ENCODE peak calls at places on chromosomes 7 and 10, in six cellular contexts. P, S, Y, W, U and T are unnamed samples.

GRCh38 chr7:127752829-127753228 is 100.8 kb downstream of the SND1 start:
- DNase-seq in P (no peak), S (no peak), Y (no peak), W (no peak), U (no peak), T (no peak)

GRCh38 chr7:97024209-97025129 is at the start of gene DLX5:
- DNase-seq in P (no peak), S (peak), Y (no peak), W (no peak), U (no peak), T (no peak)

GRCh38 chr7:47438411-47439029 is 143.4 kb downstream of the TNS3 start:
- DNase-seq in P (no peak), S (no peak), Y (no peak), W (no peak), U (no peak), T (no peak)

GRCh38 chr10:17673517-17674051 is 29.6 kb downstream of the STAM start:
- DNase-seq in P (no peak), S (peak), Y (no peak), W (peak), U (no peak), T (no peak)

GRCh38 chr7:130113887-130114286 is 43.6 kb downstream of the KLHDC10 start:
- DNase-seq in P (no peak), S (peak), Y (no peak), W (no peak), U (no peak), T (no peak)

GRCh38 chr10:108327706-108328105 is 1163.2 kb upstream of the SORCS1 start:
- DNase-seq in P (no peak), S (no peak), Y (no peak), W (no peak), U (no peak), T (no peak)

GRCh38 chr10:45443101-45444009 is 69.3 kb downstream of the ALOX5 start:
- DNase-seq in P (no peak), S (no peak), Y (no peak), W (no peak), U (no peak), T (no peak)

GRCh38 chr10:44761076-44761475 is 150.1 kb upstream of the TMEM72 start:
- DNase-seq in P (no peak), S (no peak), Y (no peak), W (no peak), U (no peak), T (no peak)

GRCh38 chr7:159247910-159248309 is 103.2 kb upstream of the VIPR2 start:
- DNase-seq in P (no peak), S (no peak), Y (no peak), W (no peak), U (no peak), T (no peak)

GRCh38 chr7:133859871-133860427 is 267.2 kb upstream of the LRGUK start:
- DNase-seq in P (no peak), S (no peak), Y (no peak), W (no peak), U (no peak), T (no peak)

GRCh38 chr10:119849031-119849789 is 23.4 kb downstream of the MCMBP start:
- DNase-seq in P (no peak), S (no peak), Y (no peak), W (no peak), U (no peak), T (no peak)

GRCh38 chr7:43872401-43873165 is 3.3 kb upstream of the MRPS24 start:
- DNase-seq in P (no peak), S (no peak), Y (no peak), W (peak), U (no peak), T (no peak)

GRCh38 chr10:93462881-93463280 is 19.3 kb downstream of the MYOF start:
- DNase-seq in P (peak), S (no peak), Y (no peak), W (no peak), U (no peak), T (no peak)

GRCh38 chr10:93542358-93542791 is 24.1 kb upstream of the FFAR4 start:
- DNase-seq in P (no peak), S (no peak), Y (no peak), W (no peak), U (no peak), T (no peak)

GRCh38 chr7:30510124-30511074 is 5.8 kb upstream of the GGCT start:
- DNase-seq in P (no peak), S (peak), Y (no peak), W (peak), U (no peak), T (no peak)

GRCh38 chr10:119296703-119297102 is 89.3 kb downstream of the GRK5 start:
- DNase-seq in P (no peak), S (no peak), Y (no peak), W (no peak), U (no peak), T (no peak)

GRCh38 chr7:140039071-140039470 is 23.7 kb downstream of the PARP12 start:
- DNase-seq in P (no peak), S (no peak), Y (no peak), W (no peak), U (no peak), T (no peak)

GRCh38 chr7:20778063-20778721 is 8.5 kb downstream of the SP8 start:
- DNase-seq in P (no peak), S (no peak), Y (no peak), W (peak), U (no peak), T (peak)

GRCh38 chr10:2980791-2981360 is 86.5 kb upstream of the PFKP start:
- DNase-seq in P (no peak), S (no peak), Y (no peak), W (no peak), U (no peak), T (no peak)

GRCh38 chr7:134594877-134595276 is 46.0 kb downstream of the AKR1B15 start:
- DNase-seq in P (no peak), S (no peak), Y (no peak), W (no peak), U (no peak), T (no peak)

GRCh38 chr10:78175444-78175843 is 141.8 kb downstream of the RPS24 start:
- DNase-seq in P (no peak), S (no peak), Y (no peak), W (no peak), U (no peak), T (no peak)

GRCh38 chr10:63681965-63682704 is 160.9 kb downstream of the REEP3 start:
- DNase-seq in P (no peak), S (no peak), Y (no peak), W (no peak), U (no peak), T (no peak)

GRCh38 chr7:144670251-144670650 is 165.6 kb downstream of the TPK1 start:
- DNase-seq in P (no peak), S (no peak), Y (no peak), W (no peak), U (no peak), T (no peak)

GRCh38 chr10:48187713-48188541 is 86.6 kb downstream of the FRMPD2 start:
- DNase-seq in P (no peak), S (peak), Y (no peak), W (no peak), U (no peak), T (no peak)

GRCh38 chr10:131832056-131832685 is 68.6 kb upstream of the PPP2R2D start:
- DNase-seq in P (no peak), S (no peak), Y (no peak), W (no peak), U (no peak), T (no peak)

GRCh38 chr10:26697163-26697921 is at the start of gene PDSS1:
- DNase-seq in P (peak), S (peak), Y (no peak), W (peak), U (peak), T (peak)
- TF ChIP-seq POLR2A in P (peak), S (peak), Y (no peak), W (peak), U (no peak), T (peak)

DNA sequence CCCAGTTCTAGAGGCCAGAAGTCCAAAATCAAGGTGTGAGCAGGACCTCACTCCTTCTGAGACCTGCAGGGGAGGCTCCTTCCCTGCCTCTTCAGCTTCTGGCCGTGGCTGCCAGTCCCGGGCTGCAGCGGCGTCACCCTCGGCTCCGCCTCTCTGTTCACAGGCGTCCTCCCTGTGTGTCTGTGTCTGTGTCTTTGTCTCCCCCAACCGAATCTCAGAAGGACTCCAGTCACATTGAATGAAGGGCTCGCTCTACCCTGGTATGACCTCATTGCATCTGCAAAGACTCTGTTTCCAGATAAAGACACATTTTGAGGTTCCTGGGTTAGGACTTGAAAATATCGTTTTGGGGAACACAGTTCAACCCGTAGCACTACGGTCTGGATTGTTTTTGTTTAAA is 33.1 kb upstream of the GALNT11 start:
- DNase-seq in P (no peak), S (peak), Y (peak), W (peak), U (no peak), T (no peak)
- TF ChIP-seq TAF1 in P (no peak), S (no peak), Y (no peak), W (no peak), U (no peak), T (no peak)

GRCh38 chr10:110225756-110226554 is 18.6 kb downstream of the MXI1 start:
- DNase-seq in P (no peak), S (peak), Y (peak), W (peak), U (peak), T (peak)
- TF ChIP-seq POLR2A in P (peak), S (no peak), Y (no peak), W (peak), U (no peak), T (no peak)

GRCh38 chr10:68336952-68337351 is 4.2 kb upstream of the PBLD start:
- DNase-seq in P (no peak), S (no peak), Y (no peak), W (no peak), U (no peak), T (no peak)

GRCh38 chr10:68342909-68343516 is 10.3 kb upstream of the PBLD start:
- DNase-seq in P (no peak), S (no peak), Y (no peak), W (no peak), U (no peak), T (no peak)

GRCh38 chr10:68334672-68335467 is 2.1 kb upstream of the PBLD start:
- DNase-seq in P (no peak), S (no peak), Y (no peak), W (no peak), U (no peak), T (no peak)

GRCh38 chr10:68345621-68346020 is 12.9 kb upstream of the PBLD start:
- DNase-seq in P (no peak), S (no peak), Y (no peak), W (no peak), U (no peak), T (no peak)

GRCh38 chr10:68340358-68341080 is 7.8 kb upstream of the PBLD start:
- DNase-seq in P (no peak), S (no peak), Y (no peak), W (no peak), U (no peak), T (no peak)
- TF ChIP-seq TAF1 in P (no peak), S (no peak), Y (no peak), W (no peak), U (no peak), T (no peak)

GRCh38 chr10:43394868-43395267 is 14.1 kb downstream of the HNRNPF start:
- DNase-seq in P (no peak), S (no peak), Y (no peak), W (no peak), U (no peak), T (no peak)

GRCh38 chr10:43395571-43396060 is 13.4 kb downstream of the HNRNPF start:
- DNase-seq in P (no peak), S (no peak), Y (no peak), W (no peak), U (no peak), T (no peak)

GRCh38 chr10:43398939-43399871 is 9.8 kb downstream of the HNRNPF start:
- DNase-seq in P (no peak), S (peak), Y (no peak), W (no peak), U (no peak), T (no peak)

GRCh38 chr10:43396061-43396927 is 12.7 kb downstream of the HNRNPF start:
- DNase-seq in P (no peak), S (peak), Y (no peak), W (peak), U (peak), T (peak)

GRCh38 chr10:43396928-43397624 is 11.9 kb downstream of the HNRNPF start:
- DNase-seq in P (no peak), S (peak), Y (no peak), W (peak), U (peak), T (peak)
- TF ChIP-seq POLR2A in P (peak), S (peak), Y (no peak), W (peak), U (peak), T (peak)

DNA sequence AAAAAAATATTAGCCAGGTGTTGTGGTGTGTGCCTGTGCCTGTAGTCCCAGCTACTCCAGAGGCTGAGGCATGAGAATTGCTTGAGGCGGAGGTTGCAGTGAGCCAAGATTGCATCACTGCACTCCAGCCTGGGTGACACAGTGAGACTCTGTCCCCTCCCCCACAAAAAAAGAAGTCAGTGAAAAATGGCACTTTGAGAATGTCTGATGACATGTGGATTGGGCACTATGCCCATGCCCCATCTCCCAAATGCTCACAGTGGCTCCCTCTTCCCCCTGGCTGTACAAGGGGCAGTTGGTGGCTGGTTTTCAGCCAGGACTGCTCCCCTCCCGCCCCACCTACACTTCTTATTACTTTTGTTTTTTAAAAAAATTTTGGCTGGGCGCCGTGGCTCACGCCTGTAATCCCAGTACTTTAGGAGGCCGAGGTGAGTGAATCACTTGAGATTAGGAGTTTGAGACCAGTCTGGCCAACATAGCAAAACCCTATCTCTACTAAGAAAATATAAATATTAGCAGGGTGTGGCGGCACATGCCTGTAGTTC is 26.1 kb downstream of the IL15RA start:
- DNase-seq in P (no peak), S (no peak), Y (no peak), W (no peak), U (no peak), T (no peak)
- TF ChIP-seq TAF1 in P (no peak), S (no peak), Y (no peak), W (no peak), U (no peak), T (no peak)

GRCh38 chr7:1028044-1028770 is 16.1 kb upstream of the GPR146 start:
- DNase-seq in P (no peak), S (peak), Y (peak), W (peak), U (peak), T (peak)
- TF ChIP-seq POLR2A in P (peak), S (no peak), Y (no peak), W (no peak), U (no peak), T (peak)

GRCh38 chr7:38463277-38464224 is 167.6 kb downstream of the AMPH start:
- DNase-seq in P (peak), S (no peak), Y (no peak), W (no peak), U (peak), T (no peak)
- TF ChIP-seq TAF1 in P (no peak), S (no peak), Y (no peak), W (no peak), U (no peak), T (no peak)